ENCODE peak calls at places on chromosomes 12 and 14, in nine cellular contexts. F is sigmoid colon; M is GM12878; B is A673; R is ovary; T is A549; I is Peyer's patch; S is AG10803; L is CD8-positive, alpha-beta T cell. H is an unnamed sample.

GRCh38 chr12:23555808-23556207 is 393.7 kb downstream of the SOX5 start:
- DNase-seq in M (no peak), I (no peak), F (no peak), B (no peak), R (no peak), S (no peak), L (no peak), T (no peak), H (no peak)

GRCh38 chr12:132597333-132598283 is 12.8 kb downstream of the LRCOL1 start:
- DNase-seq in B (peak), M (no peak), L (no peak), R (no peak), T (no peak), I (no peak), F (no peak), S (peak), H (no peak)

GRCh38 chr12:121794532-121795028 is 1.1 kb upstream of the RHOF start:
- DNase-seq in L (no peak), R (peak), I (no peak), M (no peak), B (no peak), S (no peak), T (no peak), F (peak), H (no peak)

GRCh38 chr12:114735680-114736374 is 51.9 kb upstream of the TBX3 start:
- DNase-seq in R (no peak), I (no peak), M (no peak), T (no peak), F (no peak), L (no peak), S (no peak), B (no peak), H (no peak)

GRCh38 chr12:41302979-41303403 is 114.9 kb downstream of the PDZRN4 start:
- DNase-seq in I (no peak), S (no peak), M (peak), L (no peak), T (no peak), B (no peak), R (no peak), F (no peak), H (no peak)

GRCh38 chr14:99312106-99312505 is 40.1 kb upstream of the BCL11B start:
- DNase-seq in B (no peak), S (no peak), M (no peak), L (no peak), R (no peak), I (no peak), F (no peak), T (no peak), H (no peak)

GRCh38 chr14:101733211-101733610 is 28.3 kb upstream of the PPP2R5C start:
- DNase-seq in T (no peak), S (peak), M (no peak), I (no peak), F (no peak), B (peak), L (no peak), R (no peak), H (no peak)

GRCh38 chr12:53056901-53057300 is 7.0 kb downstream of the TNS2 start:
- DNase-seq in F (peak), M (no peak), T (no peak), L (no peak), R (no peak), I (peak), S (no peak), B (no peak), H (no peak)

GRCh38 chr14:94370524-94370910 is 17.9 kb downstream of the SERPINA1 start:
- DNase-seq in I (no peak), L (no peak), R (no peak), F (peak), T (no peak), B (no peak), M (no peak), S (no peak), H (no peak)

GRCh38 chr12:6532051-6532926 is 2.0 kb upstream of the GAPDH start:
- DNase-seq in L (peak), M (no peak), T (peak), B (peak), I (peak), S (peak), F (peak), R (no peak), H (no peak)

GRCh38 chr14:50667491-50668007 is 557 bp downstream of the SAV1 start:
- DNase-seq in M (no peak), I (no peak), R (peak), S (no peak), F (peak), B (no peak), T (no peak), L (peak), H (no peak)

GRCh38 chr14:50311337-50311973 is 574 bp downstream of the L2HGDH start:
- DNase-seq in L (no peak), B (peak), S (no peak), T (peak), M (no peak), R (no peak), F (no peak), I (no peak), H (peak)

GRCh38 chr12:118409834-118410233 is 33.5 kb downstream of the SUDS3 start:
- DNase-seq in R (no peak), M (no peak), B (no peak), L (no peak), I (no peak), T (no peak), S (no peak), F (no peak), H (no peak)

GRCh38 chr12:107891967-107892366 is 117.5 kb downstream of the ASCL4 start:
- DNase-seq in R (no peak), I (no peak), F (no peak), L (no peak), T (no peak), B (peak), S (peak), M (no peak), H (peak)

GRCh38 chr14:22478247-22478646 is 110.8 kb downstream of the DAD1 start:
- DNase-seq in T (no peak), L (no peak), M (no peak), S (no peak), F (no peak), B (peak), R (no peak), I (no peak), H (no peak)

GRCh38 chr12:12563529-12563928 is 866 bp upstream of the DUSP16 start:
- DNase-seq in L (no peak), I (no peak), M (no peak), T (no peak), R (peak), B (peak), F (no peak), S (peak), H (no peak)

GRCh38 chr12:117587646-117588287 is 226.3 kb upstream of the NOS1 start:
- DNase-seq in R (peak), S (peak), I (peak), L (no peak), T (peak), M (no peak), F (no peak), B (peak), H (no peak)

GRCh38 chr12:62808166-62808879 is 126.6 kb downstream of the PPM1H start:
- DNase-seq in B (no peak), T (no peak), R (no peak), F (no peak), S (no peak), I (no peak), L (no peak), M (no peak), H (no peak)

GRCh38 chr14:39370415-39370814 is 61.8 kb downstream of the FBXO33 start:
- DNase-seq in S (no peak), R (no peak), F (no peak), L (no peak), I (no peak), T (no peak), B (no peak), M (no peak), H (no peak)

GRCh38 chr12:8664228-8664963 is 1.8 kb upstream of the MFAP5 start:
- DNase-seq in F (peak), M (no peak), I (no peak), B (no peak), T (no peak), L (no peak), R (no peak), S (peak), H (no peak)

GRCh38 chr14:94952097-94952496 is 182.2 kb upstream of the GSC start:
- DNase-seq in F (no peak), S (no peak), I (no peak), T (no peak), M (no peak), L (no peak), R (no peak), B (no peak), H (no peak)

GRCh38 chr12:6963016-6963731 is 7.3 kb downstream of the PHB2 start:
- DNase-seq in B (no peak), F (peak), L (no peak), S (no peak), R (peak), M (no peak), T (no peak), I (peak), H (peak)

GRCh38 chr12:70154960-70155589 is 88.2 kb upstream of the CNOT2 start:
- DNase-seq in F (no peak), I (no peak), M (no peak), L (no peak), B (peak), R (no peak), T (no peak), S (no peak), H (no peak)

GRCh38 chr14:61511558-61511924 is 183.8 kb upstream of the HIF1A start:
- DNase-seq in M (no peak), T (no peak), R (no peak), B (no peak), I (no peak), S (peak), F (no peak), L (no peak), H (no peak)

GRCh38 chr12:109092484-109093021 is 719 bp downstream of the ALKBH2 start:
- DNase-seq in F (no peak), S (no peak), T (no peak), M (no peak), L (no peak), R (no peak), I (no peak), B (peak), H (no peak)

GRCh38 chr12:575129-575502 is 88.1 kb downstream of the NINJ2 start:
- DNase-seq in S (no peak), R (no peak), M (no peak), B (no peak), I (peak), L (no peak), T (no peak), F (peak), H (no peak)

GRCh38 chr14:52312872-52313492 is 1.1 kb upstream of the PTGER2 start:
- DNase-seq in T (no peak), L (no peak), I (no peak), R (no peak), M (no peak), F (no peak), S (peak), B (no peak), H (peak)

GRCh38 chr14:43872752-43873655 is 634.1 kb downstream of the FSCB start:
- DNase-seq in M (no peak), B (no peak), F (no peak), S (no peak), R (no peak), T (no peak), I (no peak), L (no peak), H (no peak)

GRCh38 chr12:27344246-27344645 is 11.6 kb downstream of the BMAL2 start:
- DNase-seq in B (no peak), F (no peak), M (no peak), L (no peak), T (no peak), R (no peak), I (no peak), S (no peak), H (no peak)

GRCh38 chr12:13570005-13570694 is 373.6 kb downstream of the EMP1 start:
- DNase-seq in F (no peak), T (no peak), R (no peak), S (no peak), I (no peak), B (no peak), L (no peak), M (no peak), H (no peak)

GRCh38 chr12:92085483-92086040 is 60.1 kb downstream of the BTG1 start:
- DNase-seq in I (no peak), F (no peak), R (no peak), S (no peak), M (no peak), L (no peak), B (no peak), T (no peak), H (peak)

GRCh38 chr12:105534068-105534467 is 203.6 kb downstream of the C12orf75 start:
- DNase-seq in M (no peak), S (no peak), L (no peak), I (no peak), T (no peak), F (no peak), R (no peak), B (no peak), H (no peak)

GRCh38 chr14:93987376-93987775 is 9.7 kb upstream of the CCDC197 start:
- DNase-seq in B (no peak), R (no peak), S (no peak), T (no peak), I (no peak), M (no peak), F (no peak), L (no peak), H (no peak)

DNA sequence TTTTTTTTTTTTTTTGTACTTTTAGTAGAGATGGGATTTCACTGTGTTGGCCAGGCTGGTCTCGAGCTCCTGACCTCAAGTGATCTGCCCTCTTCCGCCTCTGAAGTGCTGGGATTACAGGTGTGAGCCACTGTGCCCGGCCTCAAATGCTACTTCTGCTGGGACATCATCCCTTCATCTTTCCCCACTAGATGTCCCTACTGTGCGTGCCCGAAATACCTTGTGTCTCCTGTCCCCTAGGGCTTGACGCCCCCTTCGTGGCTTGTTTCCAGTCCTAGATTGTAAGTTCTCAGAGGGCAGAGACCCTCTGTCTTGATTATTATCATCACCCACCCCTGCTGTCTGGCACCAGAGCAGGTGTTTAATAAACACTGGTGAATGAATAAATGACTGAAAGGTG is 14.9 kb downstream of the CCDC63 start:
- DNase-seq in R (no peak), F (no peak), S (no peak), M (no peak), T (no peak), B (no peak), L (no peak), I (no peak), H (no peak)
- TF ChIP-seq CTCF in R (no peak), F (no peak), S (no peak), M (no peak), T (peak), B (no peak), L (no peak), I (no peak), H (peak)

DNA sequence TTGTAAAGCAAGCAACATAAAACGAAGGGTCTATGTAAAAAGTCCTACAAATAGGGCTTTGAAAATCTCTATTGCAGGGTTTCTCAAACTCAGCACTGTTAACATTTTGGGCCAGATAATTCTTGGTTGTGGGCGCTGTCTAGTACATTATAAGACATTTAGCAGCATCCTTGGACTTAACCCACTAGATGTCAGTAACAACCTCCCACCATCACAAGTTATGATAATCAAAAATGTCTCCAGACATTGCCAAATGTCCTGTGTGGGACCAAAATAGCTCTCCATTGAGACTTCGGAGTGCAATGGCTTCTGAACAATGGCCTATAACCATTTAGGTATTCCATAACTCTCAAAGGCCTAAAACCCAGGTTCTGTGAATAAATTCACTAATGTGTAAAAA is 22.9 kb upstream of the DHRS7 start:
- DNase-seq in R (no peak), S (no peak), I (no peak), F (no peak), T (no peak), B (peak), L (no peak), M (no peak), H (no peak)
- H3K4me3 ChIP-seq in R (no peak), S (no peak), I (no peak), F (no peak), T (no peak), B (no peak), L (no peak), M (no peak), H (no peak)

GRCh38 chr14:88790501-88791251 is 2.1 kb downstream of the EML5 start:
- DNase-seq in R (no peak), I (no peak), B (no peak), M (no peak), S (no peak), F (no peak), L (no peak), T (no peak), H (no peak)

GRCh38 chr14:88791629-88792571 is 853 bp downstream of the EML5 start:
- DNase-seq in I (peak), T (peak), L (no peak), F (peak), M (no peak), B (no peak), R (peak), S (no peak), H (no peak)

GRCh38 chr14:88793259-88793625 is 489 bp upstream of the EML5 start:
- DNase-seq in M (no peak), F (peak), L (no peak), T (no peak), S (no peak), R (no peak), B (no peak), I (no peak), H (no peak)

GRCh38 chr14:88791252-88791621 is 1.5 kb downstream of the EML5 start:
- DNase-seq in R (no peak), L (no peak), T (no peak), S (no peak), B (no peak), M (no peak), F (no peak), I (no peak), H (no peak)

DNA sequence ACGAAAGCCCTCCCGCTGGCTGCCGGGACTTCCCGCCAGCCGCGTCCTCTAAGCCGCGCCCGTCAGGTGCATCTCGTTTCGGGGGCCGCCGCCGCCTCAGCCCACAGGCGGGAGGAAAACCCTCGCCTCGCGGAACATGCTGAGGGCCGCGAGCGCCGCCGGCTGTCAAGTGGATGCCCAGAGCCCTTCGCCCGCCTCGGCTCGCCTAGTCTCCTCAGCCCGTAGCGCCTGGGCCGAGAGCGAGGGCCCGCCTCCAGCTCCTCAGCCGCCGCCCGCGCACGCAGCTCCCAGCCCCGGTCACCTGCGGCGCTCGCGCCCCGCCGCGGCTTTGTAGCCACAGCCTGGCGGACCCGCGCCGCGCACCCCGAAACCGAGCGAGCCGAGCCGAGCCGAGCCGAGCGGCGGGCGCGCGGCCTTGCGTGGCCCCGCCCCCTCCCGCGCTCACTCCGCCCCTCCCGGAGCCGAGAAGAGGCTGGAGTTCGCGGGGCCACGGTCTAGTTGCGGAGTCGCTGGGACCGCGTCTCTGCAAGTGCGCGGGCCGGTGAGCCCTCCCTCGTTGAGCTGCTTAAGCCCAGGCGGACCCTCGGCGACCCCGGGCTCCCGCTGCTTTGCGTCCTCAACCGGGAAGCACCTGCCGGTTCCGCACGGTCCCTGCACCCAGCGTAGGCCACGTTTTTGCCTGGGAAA is at the start of gene EML5:
- DNase-seq in T (peak), M (no peak), F (peak), I (peak), S (peak), R (peak), L (peak), B (peak), H (no peak)
- TF ChIP-seq CTCF in T (peak), M (peak), F (peak), I (peak), S (peak), R (peak), L (peak), B (no peak), H (peak)

GRCh38 chr14:76205708-76206107 is 54.0 kb downstream of the GPATCH2L start:
- DNase-seq in M (peak), I (no peak), R (no peak), T (no peak), S (no peak), F (no peak), L (no peak), B (no peak), H (no peak)
- H3K4me3 ChIP-seq in M (no peak), I (no peak), R (no peak), T (no peak), S (no peak), F (no peak), L (no peak), B (no peak), H (no peak)

DNA sequence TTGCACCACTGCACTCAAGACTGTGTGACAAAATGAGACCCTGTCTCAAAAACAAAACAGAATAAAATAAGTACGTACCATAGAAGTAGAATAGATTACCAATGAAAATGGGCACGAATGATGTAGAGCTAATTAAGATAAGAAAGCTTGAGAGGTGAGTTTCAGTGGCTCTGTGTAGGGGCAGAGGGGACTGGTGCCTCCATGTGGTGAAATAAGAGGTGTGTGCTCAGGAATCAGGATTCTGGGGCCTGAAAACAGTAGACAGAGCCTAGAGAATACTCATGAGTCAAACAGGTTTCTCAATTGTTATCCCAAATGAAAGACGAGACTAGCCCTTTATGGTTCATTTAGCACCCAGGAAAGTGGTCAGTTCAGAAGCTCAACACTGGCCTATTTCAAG is 1145.1 kb downstream of the FLRT2 start:
- DNase-seq in T (no peak), L (no peak), I (no peak), S (no peak), B (no peak), F (no peak), M (no peak), R (no peak), H (no peak)
- TF ChIP-seq CTCF in T (no peak), L (no peak), I (no peak), S (no peak), B (no peak), F (no peak), M (no peak), R (no peak), H (no peak)

GRCh38 chr12:1776139-1776975 is 44.0 kb upstream of the LRTM2 start:
- DNase-seq in B (peak), S (peak), I (no peak), T (peak), F (no peak), L (no peak), M (no peak), R (no peak), H (no peak)
- H3K4me3 ChIP-seq in B (no peak), S (no peak), I (no peak), T (no peak), F (no peak), L (no peak), M (no peak), R (no peak), H (no peak)

H was measured in LNCaP clone FGC.